ENCODE peak calls at places on chromosome X, in five cellular contexts. One of them, this sample, is unnamed.

GRCh38 chrX:151151668-151152267 is 24.6 kb upstream of the GPR50 start:
- DNase-seq in foreskin fibroblast: peak; percentile 61
- DNase-seq in progenitor cell of endocrine pancreas: no peak
- DNase-seq in psoas muscle: no peak
- DNase-seq in K562: peak; percentile 46
- DNase-seq in this sample: no peak

GRCh38 chrX:46184749-46185148 is 360.5 kb downstream of the ZNF674 start:
- DNase-seq in foreskin fibroblast: peak; percentile 61
- DNase-seq in progenitor cell of endocrine pancreas: no peak
- DNase-seq in psoas muscle: no peak
- DNase-seq in K562: no peak
- DNase-seq in this sample: no peak

GRCh38 chrX:3425031-3425430 is 78.6 kb upstream of the MXRA5 start:
- DNase-seq in foreskin fibroblast: no peak
- DNase-seq in progenitor cell of endocrine pancreas: no peak
- DNase-seq in psoas muscle: no peak
- DNase-seq in K562: no peak
- DNase-seq in this sample: no peak

GRCh38 chrX:106036716-106037115 is 1.8 kb downstream of the SERPINA7 start:
- DNase-seq in foreskin fibroblast: no peak
- DNase-seq in progenitor cell of endocrine pancreas: no peak
- DNase-seq in psoas muscle: no peak
- DNase-seq in K562: no peak
- DNase-seq in this sample: no peak

GRCh38 chrX:75303795-75304194 is 29.9 kb downstream of the UPRT start:
- DNase-seq in foreskin fibroblast: no peak
- DNase-seq in progenitor cell of endocrine pancreas: no peak
- DNase-seq in psoas muscle: no peak
- DNase-seq in K562: no peak
- DNase-seq in this sample: no peak

GRCh38 chrX:132017431-132018185 is 5.5 kb upstream of the STK26 start:
- DNase-seq in foreskin fibroblast: no peak
- DNase-seq in progenitor cell of endocrine pancreas: no peak
- DNase-seq in psoas muscle: no peak
- DNase-seq in K562: peak; percentile 12
- DNase-seq in this sample: no peak

GRCh38 chrX:106177106-106177981 is 9.2 kb downstream of the PWWP3B start:
- DNase-seq in foreskin fibroblast: peak; percentile 75
- DNase-seq in progenitor cell of endocrine pancreas: no peak
- DNase-seq in psoas muscle: peak; percentile 66
- DNase-seq in K562: no peak
- DNase-seq in this sample: no peak

GRCh38 chrX:68589372-68589753 is 58.1 kb upstream of the STARD8 start:
- DNase-seq in foreskin fibroblast: no peak
- DNase-seq in progenitor cell of endocrine pancreas: no peak
- DNase-seq in psoas muscle: no peak
- DNase-seq in K562: no peak
- DNase-seq in this sample: no peak

GRCh38 chrX:19964017-19964710 is 26.7 kb downstream of the BCLAF3 start:
- DNase-seq in foreskin fibroblast: no peak
- DNase-seq in progenitor cell of endocrine pancreas: no peak
- DNase-seq in psoas muscle: no peak
- DNase-seq in K562: no peak
- DNase-seq in this sample: no peak

GRCh38 chrX:150984164-150984824 is 1.2 kb downstream of the HMGB3 start:
- DNase-seq in foreskin fibroblast: peak; percentile 15
- DNase-seq in progenitor cell of endocrine pancreas: no peak
- DNase-seq in psoas muscle: no peak
- DNase-seq in K562: peak; percentile 44
- DNase-seq in this sample: peak; percentile 7

GRCh38 chrX:3713937-3714434 is 537 bp upstream of the PRKX start:
- DNase-seq in foreskin fibroblast: peak; percentile 25
- DNase-seq in progenitor cell of endocrine pancreas: no peak
- DNase-seq in psoas muscle: no peak
- DNase-seq in K562: no peak
- DNase-seq in this sample: no peak

GRCh38 chrX:23246001-23246400 is 88.6 kb upstream of the PTCHD1 start:
- DNase-seq in foreskin fibroblast: no peak
- DNase-seq in progenitor cell of endocrine pancreas: no peak
- DNase-seq in psoas muscle: no peak
- DNase-seq in K562: no peak
- DNase-seq in this sample: no peak

GRCh38 chrX:24332868-24333267 is 19.0 kb upstream of the SUPT20HL2 start:
- DNase-seq in foreskin fibroblast: no peak
- DNase-seq in progenitor cell of endocrine pancreas: no peak
- DNase-seq in psoas muscle: no peak
- DNase-seq in K562: no peak
- DNase-seq in this sample: no peak

GRCh38 chrX:101550362-101550761 is at the start of gene ARMCX1:
- DNase-seq in foreskin fibroblast: peak; percentile 88
- DNase-seq in progenitor cell of endocrine pancreas: no peak
- DNase-seq in psoas muscle: peak; percentile 65
- DNase-seq in K562: no peak
- DNase-seq in this sample: peak; percentile 45

GRCh38 chrX:119870626-119871131 is 854 bp downstream of the RNF113A start:
- DNase-seq in foreskin fibroblast: peak; percentile 43
- DNase-seq in progenitor cell of endocrine pancreas: no peak
- DNase-seq in psoas muscle: peak; percentile 21
- DNase-seq in K562: peak; percentile 27
- DNase-seq in this sample: peak; percentile 5

GRCh38 chrX:31706456-31706855 is 634.6 kb upstream of the FTHL17 start:
- DNase-seq in foreskin fibroblast: no peak
- DNase-seq in progenitor cell of endocrine pancreas: no peak
- DNase-seq in psoas muscle: no peak
- DNase-seq in K562: no peak
- DNase-seq in this sample: no peak

GRCh38 chrX:131288738-131289511 is at the start of gene IGSF1:
- DNase-seq in foreskin fibroblast: no peak
- DNase-seq in progenitor cell of endocrine pancreas: peak; percentile 28
- DNase-seq in psoas muscle: peak; percentile 26
- DNase-seq in K562: peak; percentile 34
- DNase-seq in this sample: peak; percentile 11

GRCh38 chrX:73214366-73215094 is at the start of gene NAP1L2:
- DNase-seq in foreskin fibroblast: peak; percentile 19
- DNase-seq in progenitor cell of endocrine pancreas: no peak
- DNase-seq in psoas muscle: peak; percentile 17
- DNase-seq in K562: no peak
- DNase-seq in this sample: peak; percentile 32

GRCh38 chrX:12979011-12979629 is 4.2 kb downstream of the TMSB4X start:
- DNase-seq in foreskin fibroblast: no peak
- DNase-seq in progenitor cell of endocrine pancreas: no peak
- DNase-seq in psoas muscle: no peak
- DNase-seq in K562: no peak
- DNase-seq in this sample: no peak

GRCh38 chrX:82816001-82816400 is 692.1 kb upstream of the POU3F4 start:
- DNase-seq in foreskin fibroblast: no peak
- DNase-seq in progenitor cell of endocrine pancreas: no peak
- DNase-seq in psoas muscle: no peak
- DNase-seq in K562: no peak
- DNase-seq in this sample: no peak

GRCh38 chrX:128973033-128973432 is 550.3 kb downstream of the SMARCA1 start:
- DNase-seq in foreskin fibroblast: no peak
- DNase-seq in progenitor cell of endocrine pancreas: no peak
- DNase-seq in psoas muscle: no peak
- DNase-seq in K562: no peak
- DNase-seq in this sample: no peak

GRCh38 chrX:23901065-23901464 is 6.7 kb downstream of the APOO start:
- DNase-seq in foreskin fibroblast: peak; percentile 77
- DNase-seq in progenitor cell of endocrine pancreas: no peak
- DNase-seq in psoas muscle: no peak
- DNase-seq in K562: no peak
- DNase-seq in this sample: no peak

GRCh38 chrX:122363112-122363511 is 821.0 kb upstream of the GRIA3 start:
- DNase-seq in foreskin fibroblast: no peak
- DNase-seq in progenitor cell of endocrine pancreas: no peak
- DNase-seq in psoas muscle: no peak
- DNase-seq in K562: no peak
- DNase-seq in this sample: no peak

GRCh38 chrX:3244203-3244743 is 102.2 kb downstream of the MXRA5 start:
- DNase-seq in foreskin fibroblast: peak; percentile 74
- DNase-seq in progenitor cell of endocrine pancreas: no peak
- DNase-seq in psoas muscle: no peak
- DNase-seq in K562: no peak
- DNase-seq in this sample: no peak

GRCh38 chrX:17882680-17883079 is 21.6 kb upstream of the RAI2 start:
- DNase-seq in foreskin fibroblast: peak; percentile 40
- DNase-seq in progenitor cell of endocrine pancreas: no peak
- DNase-seq in psoas muscle: no peak
- DNase-seq in K562: no peak
- DNase-seq in this sample: no peak

GRCh38 chrX:17888421-17888820 is 27.3 kb upstream of the RAI2 start:
- DNase-seq in foreskin fibroblast: no peak
- DNase-seq in progenitor cell of endocrine pancreas: no peak
- DNase-seq in psoas muscle: no peak
- DNase-seq in K562: no peak
- DNase-seq in this sample: no peak
- TF ChIP-seq CTCF in foreskin fibroblast: no peak
- TF ChIP-seq CTCF in progenitor cell of endocrine pancreas: peak; percentile 29
- TF ChIP-seq CTCF in psoas muscle: peak; percentile 9
- TF ChIP-seq CTCF in K562: no peak
- TF ChIP-seq CTCF in this sample: peak; percentile 62

GRCh38 chrX:9885150-9885549 is 82.0 kb upstream of the CLDN34 start:
- DNase-seq in foreskin fibroblast: peak; percentile 64
- DNase-seq in progenitor cell of endocrine pancreas: no peak
- DNase-seq in psoas muscle: peak; percentile 34
- DNase-seq in K562: peak; percentile 56
- DNase-seq in this sample: peak; percentile 62
- TF ChIP-seq CTCF in foreskin fibroblast: peak; percentile 68
- TF ChIP-seq CTCF in progenitor cell of endocrine pancreas: peak; percentile 54
- TF ChIP-seq CTCF in psoas muscle: peak; percentile 43
- TF ChIP-seq CTCF in K562: peak; percentile 67
- TF ChIP-seq CTCF in this sample: peak; percentile 18

GRCh38 chrX:139933904-139934303 is 1.1 kb upstream of the ATP11C start:
- DNase-seq in foreskin fibroblast: no peak
- DNase-seq in progenitor cell of endocrine pancreas: no peak
- DNase-seq in psoas muscle: no peak
- DNase-seq in K562: no peak
- DNase-seq in this sample: no peak

GRCh38 chrX:139930923-139931645 is 1.8 kb downstream of the ATP11C start:
- DNase-seq in foreskin fibroblast: peak; percentile 33
- DNase-seq in progenitor cell of endocrine pancreas: peak; percentile 10
- DNase-seq in psoas muscle: no peak
- DNase-seq in K562: peak; percentile 28
- DNase-seq in this sample: peak; percentile 11

GRCh38 chrX:139932077-139932900 is 564 bp downstream of the ATP11C start:
- DNase-seq in foreskin fibroblast: peak; percentile 67
- DNase-seq in progenitor cell of endocrine pancreas: peak; percentile 61
- DNase-seq in psoas muscle: peak; percentile 57
- DNase-seq in K562: peak; percentile 85
- DNase-seq in this sample: peak; percentile 49

GRCh38 chrX:139931646-139932076 is 1.2 kb downstream of the ATP11C start:
- DNase-seq in foreskin fibroblast: no peak
- DNase-seq in progenitor cell of endocrine pancreas: peak; percentile 25
- DNase-seq in psoas muscle: no peak
- DNase-seq in K562: peak; percentile 14
- DNase-seq in this sample: no peak

GRCh38 chrX:139932901-139933796 is at the start of gene ATP11C:
- DNase-seq in foreskin fibroblast: peak; percentile 90
- DNase-seq in progenitor cell of endocrine pancreas: peak; percentile 80
- DNase-seq in psoas muscle: peak; percentile 84
- DNase-seq in K562: peak; percentile 90
- DNase-seq in this sample: peak; percentile 74
- TF ChIP-seq CTCF in foreskin fibroblast: no peak
- TF ChIP-seq CTCF in progenitor cell of endocrine pancreas: no peak
- TF ChIP-seq CTCF in psoas muscle: no peak
- TF ChIP-seq CTCF in K562: no peak
- TF ChIP-seq CTCF in this sample: no peak

GRCh38 chrX:115892787-115893671 is 277.5 kb upstream of the AGTR2 start:
- DNase-seq in foreskin fibroblast: peak; percentile 22
- DNase-seq in progenitor cell of endocrine pancreas: no peak
- DNase-seq in psoas muscle: peak; percentile 40
- DNase-seq in K562: peak; percentile 46
- DNase-seq in this sample: no peak
- TF ChIP-seq CTCF in foreskin fibroblast: no peak
- TF ChIP-seq CTCF in progenitor cell of endocrine pancreas: peak; percentile 28
- TF ChIP-seq CTCF in psoas muscle: peak; percentile 65
- TF ChIP-seq CTCF in K562: peak; percentile 55
- TF ChIP-seq CTCF in this sample: no peak

GRCh38 chrX:154717824-154718223 is 33.1 kb downstream of the GAB3 start:
- DNase-seq in foreskin fibroblast: peak; percentile 41
- DNase-seq in progenitor cell of endocrine pancreas: no peak
- DNase-seq in psoas muscle: no peak
- DNase-seq in K562: peak; percentile 83
- DNase-seq in this sample: no peak
- TF ChIP-seq CTCF in foreskin fibroblast: no peak
- TF ChIP-seq CTCF in progenitor cell of endocrine pancreas: no peak
- TF ChIP-seq CTCF in psoas muscle: no peak
- TF ChIP-seq CTCF in K562: peak; percentile 61
- TF ChIP-seq CTCF in this sample: no peak

DNA sequence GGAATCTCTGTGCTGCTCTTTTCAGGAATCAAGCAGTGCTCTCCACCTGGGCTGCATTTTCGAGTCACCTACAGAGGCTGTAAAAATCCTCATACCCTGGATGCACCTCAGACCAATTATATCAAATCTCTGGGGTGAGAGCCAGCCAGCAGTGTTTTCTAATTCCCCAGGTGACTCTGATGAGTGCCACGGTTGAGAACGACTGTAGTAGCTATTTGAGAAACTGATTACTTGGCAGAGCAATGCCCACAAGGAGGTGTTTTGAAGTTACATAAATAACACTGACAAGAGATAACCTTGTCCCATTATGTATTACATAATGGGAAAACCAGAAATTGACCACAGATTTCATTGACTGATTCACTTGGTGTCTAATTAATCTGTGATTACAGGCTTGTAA is 46.8 kb downstream of the CLCN4 start:
- DNase-seq in foreskin fibroblast: no peak
- DNase-seq in progenitor cell of endocrine pancreas: no peak
- DNase-seq in psoas muscle: no peak
- DNase-seq in K562: no peak
- DNase-seq in this sample: no peak
- TF ChIP-seq CTCF in foreskin fibroblast: no peak
- TF ChIP-seq CTCF in progenitor cell of endocrine pancreas: no peak
- TF ChIP-seq CTCF in psoas muscle: no peak
- TF ChIP-seq CTCF in K562: no peak
- TF ChIP-seq CTCF in this sample: no peak

This sample was measured in endothelial cell.